ENCODE peak calls at places on chromosomes 5 and 9, in eight cellular contexts. One of them, this sample, is unnamed. For H3K36me3, the result is how much of the 10 kb centered on the place peaks cover.

GRCh38 chr9:69500925-69501324 is 171.2 kb downstream of the APBA1 start:
- DNase-seq in neural progenitor cell: no peak
- DNase-seq in cardiac muscle cell: peak
- DNase-seq in IMR-90: no peak
- DNase-seq in effector memory CD4-positive, alpha-beta T cell: no peak
- DNase-seq in Caco-2: no peak
- DNase-seq in lower lobe of right lung: no peak
- DNase-seq in uterus: no peak
- DNase-seq in this sample: no peak

GRCh38 chr5:52776116-52776515 is 11.6 kb upstream of the ITGA1 start:
- DNase-seq in neural progenitor cell: no peak
- DNase-seq in cardiac muscle cell: no peak
- DNase-seq in IMR-90: no peak
- DNase-seq in effector memory CD4-positive, alpha-beta T cell: peak
- DNase-seq in Caco-2: no peak
- DNase-seq in lower lobe of right lung: no peak
- DNase-seq in uterus: no peak
- DNase-seq in this sample: no peak

GRCh38 chr5:40797273-40798011 is 732 bp downstream of the PRKAA1 start:
- DNase-seq in neural progenitor cell: peak
- DNase-seq in cardiac muscle cell: peak
- DNase-seq in IMR-90: peak
- DNase-seq in effector memory CD4-positive, alpha-beta T cell: peak
- DNase-seq in Caco-2: no peak
- DNase-seq in lower lobe of right lung: peak
- DNase-seq in uterus: peak
- DNase-seq in this sample: peak

GRCh38 chr9:131724678-131725077 is 15.2 kb downstream of the RAPGEF1 start:
- DNase-seq in neural progenitor cell: no peak
- DNase-seq in cardiac muscle cell: no peak
- DNase-seq in IMR-90: no peak
- DNase-seq in effector memory CD4-positive, alpha-beta T cell: no peak
- DNase-seq in Caco-2: no peak
- DNase-seq in lower lobe of right lung: no peak
- DNase-seq in uterus: no peak
- DNase-seq in this sample: no peak

GRCh38 chr5:160260881-160261815 is 31.8 kb downstream of the FABP6 start:
- DNase-seq in neural progenitor cell: peak
- DNase-seq in cardiac muscle cell: peak
- DNase-seq in IMR-90: peak
- DNase-seq in effector memory CD4-positive, alpha-beta T cell: no peak
- DNase-seq in Caco-2: peak
- DNase-seq in lower lobe of right lung: peak
- DNase-seq in uterus: no peak
- DNase-seq in this sample: peak

GRCh38 chr9:134186471-134187109 is 22.2 kb upstream of the RNU6ATAC start:
- DNase-seq in neural progenitor cell: no peak
- DNase-seq in cardiac muscle cell: no peak
- DNase-seq in IMR-90: no peak
- DNase-seq in effector memory CD4-positive, alpha-beta T cell: no peak
- DNase-seq in Caco-2: peak
- DNase-seq in lower lobe of right lung: peak
- DNase-seq in uterus: no peak
- DNase-seq in this sample: peak

GRCh38 chr9:16032799-16033198 is 480.0 kb downstream of the CCDC171 start:
- DNase-seq in neural progenitor cell: peak
- DNase-seq in cardiac muscle cell: peak
- DNase-seq in IMR-90: peak
- DNase-seq in effector memory CD4-positive, alpha-beta T cell: no peak
- DNase-seq in Caco-2: no peak
- DNase-seq in lower lobe of right lung: no peak
- DNase-seq in uterus: no peak
- DNase-seq in this sample: no peak

GRCh38 chr9:113669523-113670115 is 206.1 kb downstream of the RGS3 start:
- DNase-seq in neural progenitor cell: no peak
- DNase-seq in cardiac muscle cell: no peak
- DNase-seq in IMR-90: peak
- DNase-seq in effector memory CD4-positive, alpha-beta T cell: no peak
- DNase-seq in Caco-2: no peak
- DNase-seq in lower lobe of right lung: no peak
- DNase-seq in uterus: no peak
- DNase-seq in this sample: no peak

GRCh38 chr9:101093620-101094019 is 65.1 kb downstream of the PLPPR1 start:
- DNase-seq in neural progenitor cell: no peak
- DNase-seq in cardiac muscle cell: no peak
- DNase-seq in IMR-90: no peak
- DNase-seq in effector memory CD4-positive, alpha-beta T cell: no peak
- DNase-seq in Caco-2: no peak
- DNase-seq in lower lobe of right lung: no peak
- DNase-seq in uterus: no peak
- DNase-seq in this sample: no peak

GRCh38 chr9:133071484-133072150 is 9.8 kb downstream of the CEL start:
- DNase-seq in neural progenitor cell: no peak
- DNase-seq in cardiac muscle cell: no peak
- DNase-seq in IMR-90: no peak
- DNase-seq in effector memory CD4-positive, alpha-beta T cell: no peak
- DNase-seq in Caco-2: peak
- DNase-seq in lower lobe of right lung: no peak
- DNase-seq in uterus: no peak
- DNase-seq in this sample: no peak

GRCh38 chr5:177434942-177435738 is 8.7 kb downstream of the GRK6 start:
- DNase-seq in neural progenitor cell: no peak
- DNase-seq in cardiac muscle cell: no peak
- DNase-seq in IMR-90: no peak
- DNase-seq in effector memory CD4-positive, alpha-beta T cell: no peak
- DNase-seq in Caco-2: no peak
- DNase-seq in lower lobe of right lung: no peak
- DNase-seq in uterus: no peak
- DNase-seq in this sample: no peak

GRCh38 chr5:152051499-152052454 is 127.1 kb upstream of the GLRA1 start:
- DNase-seq in neural progenitor cell: peak
- DNase-seq in cardiac muscle cell: no peak
- DNase-seq in IMR-90: no peak
- DNase-seq in effector memory CD4-positive, alpha-beta T cell: no peak
- DNase-seq in Caco-2: no peak
- DNase-seq in lower lobe of right lung: no peak
- DNase-seq in uterus: no peak
- DNase-seq in this sample: no peak

GRCh38 chr5:77518304-77518703 is 26.2 kb upstream of the WDR41 start:
- DNase-seq in neural progenitor cell: peak
- DNase-seq in cardiac muscle cell: peak
- DNase-seq in IMR-90: peak
- DNase-seq in effector memory CD4-positive, alpha-beta T cell: no peak
- DNase-seq in Caco-2: no peak
- DNase-seq in lower lobe of right lung: no peak
- DNase-seq in uterus: no peak
- DNase-seq in this sample: no peak

GRCh38 chr5:59275537-59276276 is 617.8 kb downstream of the PDE4D start:
- DNase-seq in neural progenitor cell: peak
- DNase-seq in cardiac muscle cell: peak
- DNase-seq in IMR-90: peak
- DNase-seq in effector memory CD4-positive, alpha-beta T cell: no peak
- DNase-seq in Caco-2: no peak
- DNase-seq in lower lobe of right lung: no peak
- DNase-seq in uterus: peak
- DNase-seq in this sample: no peak

GRCh38 chr5:54646285-54647101 is 128.9 kb downstream of the SNX18 start:
- DNase-seq in neural progenitor cell: peak
- DNase-seq in cardiac muscle cell: peak
- DNase-seq in IMR-90: peak
- DNase-seq in effector memory CD4-positive, alpha-beta T cell: peak
- DNase-seq in Caco-2: no peak
- DNase-seq in lower lobe of right lung: peak
- DNase-seq in uterus: peak
- DNase-seq in this sample: peak

GRCh38 chr5:18091758-18092157 is 457.5 kb downstream of the TAF11L14 start:
- DNase-seq in neural progenitor cell: no peak
- DNase-seq in cardiac muscle cell: no peak
- DNase-seq in IMR-90: no peak
- DNase-seq in effector memory CD4-positive, alpha-beta T cell: no peak
- DNase-seq in Caco-2: no peak
- DNase-seq in lower lobe of right lung: no peak
- DNase-seq in uterus: no peak
- DNase-seq in this sample: no peak

GRCh38 chr5:3912790-3913189 is 317.2 kb downstream of the IRX1 start:
- DNase-seq in neural progenitor cell: no peak
- DNase-seq in cardiac muscle cell: no peak
- DNase-seq in IMR-90: no peak
- DNase-seq in effector memory CD4-positive, alpha-beta T cell: no peak
- DNase-seq in Caco-2: no peak
- DNase-seq in lower lobe of right lung: no peak
- DNase-seq in uterus: no peak
- DNase-seq in this sample: no peak

GRCh38 chr5:175247146-175247545 is 196.8 kb downstream of the DRD1 start:
- DNase-seq in neural progenitor cell: no peak
- DNase-seq in cardiac muscle cell: no peak
- DNase-seq in IMR-90: peak
- DNase-seq in effector memory CD4-positive, alpha-beta T cell: no peak
- DNase-seq in Caco-2: no peak
- DNase-seq in lower lobe of right lung: no peak
- DNase-seq in uterus: no peak
- DNase-seq in this sample: no peak

GRCh38 chr5:72085319-72085718 is 22.0 kb upstream of the MAP1B start:
- DNase-seq in neural progenitor cell: no peak
- DNase-seq in cardiac muscle cell: no peak
- DNase-seq in IMR-90: no peak
- DNase-seq in effector memory CD4-positive, alpha-beta T cell: no peak
- DNase-seq in Caco-2: no peak
- DNase-seq in lower lobe of right lung: no peak
- DNase-seq in uterus: no peak
- DNase-seq in this sample: no peak

GRCh38 chr9:88786291-88787054 is 204.8 kb upstream of the S1PR3 start:
- DNase-seq in neural progenitor cell: no peak
- DNase-seq in cardiac muscle cell: peak
- DNase-seq in IMR-90: peak
- DNase-seq in effector memory CD4-positive, alpha-beta T cell: no peak
- DNase-seq in Caco-2: no peak
- DNase-seq in lower lobe of right lung: no peak
- DNase-seq in uterus: no peak
- DNase-seq in this sample: no peak

GRCh38 chr5:138849439-138849838 is 25.7 kb downstream of the LRRTM2 start:
- DNase-seq in neural progenitor cell: no peak
- DNase-seq in cardiac muscle cell: no peak
- DNase-seq in IMR-90: peak
- DNase-seq in effector memory CD4-positive, alpha-beta T cell: no peak
- DNase-seq in Caco-2: no peak
- DNase-seq in lower lobe of right lung: no peak
- DNase-seq in uterus: no peak
- DNase-seq in this sample: no peak

GRCh38 chr5:77990020-77990419 is 213.9 kb upstream of the TBCA start:
- DNase-seq in neural progenitor cell: peak
- DNase-seq in cardiac muscle cell: no peak
- DNase-seq in IMR-90: no peak
- DNase-seq in effector memory CD4-positive, alpha-beta T cell: no peak
- DNase-seq in Caco-2: no peak
- DNase-seq in lower lobe of right lung: no peak
- DNase-seq in uterus: no peak
- DNase-seq in this sample: no peak

GRCh38 chr9:89633404-89633803 is 28.6 kb downstream of the GADD45G start:
- DNase-seq in neural progenitor cell: no peak
- DNase-seq in cardiac muscle cell: no peak
- DNase-seq in IMR-90: no peak
- DNase-seq in effector memory CD4-positive, alpha-beta T cell: no peak
- DNase-seq in Caco-2: no peak
- DNase-seq in lower lobe of right lung: no peak
- DNase-seq in uterus: no peak
- DNase-seq in this sample: no peak

GRCh38 chr5:76688836-76689235 is 27.1 kb upstream of the F2R start:
- DNase-seq in neural progenitor cell: no peak
- DNase-seq in cardiac muscle cell: no peak
- DNase-seq in IMR-90: peak
- DNase-seq in effector memory CD4-positive, alpha-beta T cell: no peak
- DNase-seq in Caco-2: peak
- DNase-seq in lower lobe of right lung: no peak
- DNase-seq in uterus: no peak
- DNase-seq in this sample: no peak

GRCh38 chr5:68114641-68115040 is 100.9 kb upstream of the PIK3R1 start:
- DNase-seq in neural progenitor cell: no peak
- DNase-seq in cardiac muscle cell: no peak
- DNase-seq in IMR-90: peak
- DNase-seq in effector memory CD4-positive, alpha-beta T cell: no peak
- DNase-seq in Caco-2: no peak
- DNase-seq in lower lobe of right lung: no peak
- DNase-seq in uterus: no peak
- DNase-seq in this sample: no peak

GRCh38 chr5:1483064-1483463 is 37.8 kb upstream of the SLC6A3 start:
- DNase-seq in neural progenitor cell: no peak
- DNase-seq in cardiac muscle cell: no peak
- DNase-seq in IMR-90: no peak
- DNase-seq in effector memory CD4-positive, alpha-beta T cell: no peak
- DNase-seq in Caco-2: no peak
- DNase-seq in lower lobe of right lung: no peak
- DNase-seq in uterus: no peak
- DNase-seq in this sample: no peak
- H3K36me3 ChIP-seq in neural progenitor cell: under half
- H3K36me3 ChIP-seq in cardiac muscle cell: under half
- H3K36me3 ChIP-seq in IMR-90: half or more
- H3K36me3 ChIP-seq in effector memory CD4-positive, alpha-beta T cell: under half
- H3K36me3 ChIP-seq in Caco-2: under half
- H3K36me3 ChIP-seq in lower lobe of right lung: half or more
- H3K36me3 ChIP-seq in uterus: under half
- H3K36me3 ChIP-seq in this sample: half or more

GRCh38 chr9:135819905-135820304 is 87.4 kb downstream of the CAMSAP1 start:
- DNase-seq in neural progenitor cell: no peak
- DNase-seq in cardiac muscle cell: no peak
- DNase-seq in IMR-90: no peak
- DNase-seq in effector memory CD4-positive, alpha-beta T cell: no peak
- DNase-seq in Caco-2: no peak
- DNase-seq in lower lobe of right lung: no peak
- DNase-seq in uterus: no peak
- DNase-seq in this sample: no peak
- H3K36me3 ChIP-seq in neural progenitor cell: under half
- H3K36me3 ChIP-seq in cardiac muscle cell: half or more
- H3K36me3 ChIP-seq in IMR-90: half or more
- H3K36me3 ChIP-seq in effector memory CD4-positive, alpha-beta T cell: half or more
- H3K36me3 ChIP-seq in Caco-2: under half
- H3K36me3 ChIP-seq in lower lobe of right lung: half or more
- H3K36me3 ChIP-seq in uterus: under half
- H3K36me3 ChIP-seq in this sample: half or more

DNA sequence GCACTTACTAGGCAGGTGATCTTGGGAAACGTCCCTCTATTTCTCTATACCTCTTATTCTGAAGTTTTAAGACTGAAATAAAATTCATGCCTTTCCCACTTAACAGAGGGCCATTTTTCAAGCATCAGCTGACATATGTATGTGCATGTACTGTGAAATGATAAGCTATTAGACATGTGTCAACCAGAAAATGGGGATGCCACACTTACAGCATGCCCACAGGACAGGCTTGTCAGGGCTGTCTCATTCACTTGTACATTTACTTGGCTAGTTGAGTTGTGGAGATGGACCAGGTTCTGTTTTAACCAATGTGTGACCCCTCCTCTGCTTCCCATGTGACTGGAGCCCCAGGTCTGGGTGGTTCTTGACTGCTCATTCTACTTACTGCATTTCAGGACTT is 78.5 kb downstream of the C9orf152 start:
- DNase-seq in neural progenitor cell: no peak
- DNase-seq in cardiac muscle cell: no peak
- DNase-seq in IMR-90: no peak
- DNase-seq in effector memory CD4-positive, alpha-beta T cell: no peak
- DNase-seq in Caco-2: no peak
- DNase-seq in lower lobe of right lung: no peak
- DNase-seq in uterus: no peak
- DNase-seq in this sample: no peak
- H3K36me3 ChIP-seq in neural progenitor cell: under half
- H3K36me3 ChIP-seq in cardiac muscle cell: under half
- H3K36me3 ChIP-seq in IMR-90: under half
- H3K36me3 ChIP-seq in effector memory CD4-positive, alpha-beta T cell: under half
- H3K36me3 ChIP-seq in Caco-2: under half
- H3K36me3 ChIP-seq in lower lobe of right lung: under half
- H3K36me3 ChIP-seq in uterus: under half
- H3K36me3 ChIP-seq in this sample: under half

GRCh38 chr5:24365406-24365805 is 279.4 kb downstream of the CDH10 start:
- DNase-seq in neural progenitor cell: no peak
- DNase-seq in cardiac muscle cell: no peak
- DNase-seq in IMR-90: no peak
- DNase-seq in effector memory CD4-positive, alpha-beta T cell: no peak
- DNase-seq in Caco-2: no peak
- DNase-seq in lower lobe of right lung: no peak
- DNase-seq in uterus: no peak
- DNase-seq in this sample: no peak
- H3K36me3 ChIP-seq in neural progenitor cell: under half
- H3K36me3 ChIP-seq in cardiac muscle cell: under half
- H3K36me3 ChIP-seq in IMR-90: under half
- H3K36me3 ChIP-seq in effector memory CD4-positive, alpha-beta T cell: under half
- H3K36me3 ChIP-seq in Caco-2: under half
- H3K36me3 ChIP-seq in lower lobe of right lung: under half
- H3K36me3 ChIP-seq in uterus: under half
- H3K36me3 ChIP-seq in this sample: under half